ENCODE peak calls at places on chromosomes 16 and 17, in six cellular contexts. K, T, Z, V, G and H are unnamed samples.

GRCh38 chr17:73223626-73224616 is 31.1 kb downstream of the COG1 start:
- DNase-seq in K (no peak), T (no peak), Z (no peak), V (no peak), G (no peak), H (no peak)

GRCh38 chr16:55239723-55240122 is 84.3 kb upstream of the IRX6 start:
- DNase-seq in K (peak; percentile 64), T (no peak), Z (no peak), V (no peak), G (no peak), H (no peak)

GRCh38 chr16:19502395-19503131 is 19.3 kb downstream of the GDE1 start:
- DNase-seq in K (peak; percentile 92), T (peak; percentile 85), Z (peak; percentile 41), V (peak; percentile 51), G (peak; percentile 3), H (peak; percentile 34)

GRCh38 chr17:77924757-77925336 is 33.7 kb upstream of the TNRC6C start:
- DNase-seq in K (no peak), T (peak; percentile 58), Z (no peak), V (no peak), G (no peak), H (no peak)

GRCh38 chr16:67161595-67162058 is 1.9 kb downstream of the FBXL8 start:
- DNase-seq in K (no peak), T (no peak), Z (no peak), V (no peak), G (no peak), H (no peak)

GRCh38 chr16:15682105-15682570 is 32.1 kb downstream of the NDE1 start:
- DNase-seq in K (no peak), T (peak; percentile 26), Z (peak; percentile 43), V (peak; percentile 19), G (no peak), H (no peak)

GRCh38 chr16:74896389-74897370 is 88.2 kb downstream of the WDR59 start:
- DNase-seq in K (no peak), T (no peak), Z (no peak), V (no peak), G (no peak), H (no peak)

GRCh38 chr17:79090503-79091372 is 16.1 kb downstream of the ENGASE start:
- DNase-seq in K (no peak), T (no peak), Z (no peak), V (no peak), G (no peak), H (no peak)

GRCh38 chr17:38676706-38677504 is 2.1 kb upstream of the EPOP start:
- DNase-seq in K (peak; percentile 96), T (peak; percentile 83), Z (peak; percentile 75), V (peak; percentile 80), G (peak; percentile 32), H (peak; percentile 68)

GRCh38 chr16:85433477-85433876 is 179.6 kb upstream of the GSE1 start:
- DNase-seq in K (no peak), T (no peak), Z (no peak), V (no peak), G (no peak), H (no peak)

GRCh38 chr16:68432701-68433100 is 15.6 kb downstream of the SMPD3 start:
- DNase-seq in K (no peak), T (no peak), Z (no peak), V (no peak), G (no peak), H (no peak)

GRCh38 chr16:80071964-80072363 is 468.8 kb upstream of the DYNLRB2 start:
- DNase-seq in K (no peak), T (no peak), Z (no peak), V (no peak), G (no peak), H (no peak)

GRCh38 chr16:89847930-89848297 is 19.6 kb downstream of the SPIRE2 start:
- DNase-seq in K (no peak), T (no peak), Z (no peak), V (no peak), G (no peak), H (no peak)

GRCh38 chr17:56890390-56890789 is 23.5 kb downstream of the TRIM25 start:
- DNase-seq in K (no peak), T (no peak), Z (no peak), V (no peak), G (no peak), H (no peak)

GRCh38 chr17:81491761-81492160 is 20.8 kb downstream of the ACTG1 start:
- DNase-seq in K (no peak), T (no peak), Z (no peak), V (no peak), G (no peak), H (no peak)

GRCh38 chr17:50908860-50909764 is 43.0 kb upstream of the TOB1 start:
- DNase-seq in K (no peak), T (peak; percentile 55), Z (no peak), V (peak; percentile 76), G (no peak), H (no peak)

GRCh38 chr16:83994087-83994486 is 26.0 kb downstream of the NECAB2 start:
- DNase-seq in K (no peak), T (no peak), Z (no peak), V (no peak), G (no peak), H (no peak)

GRCh38 chr16:68284847-68285246 is 20.5 kb downstream of the SLC7A6 start:
- DNase-seq in K (no peak), T (no peak), Z (no peak), V (no peak), G (no peak), H (peak; percentile 42)

GRCh38 chr17:40417258-40417608 is 463 bp downstream of the TOP2A start:
- DNase-seq in K (no peak), T (peak; percentile 71), Z (no peak), V (no peak), G (no peak), H (no peak)

GRCh38 chr16:23424292-23424958 is 28.6 kb downstream of the COG7 start:
- DNase-seq in K (no peak), T (no peak), Z (no peak), V (no peak), G (no peak), H (no peak)

GRCh38 chr17:73293480-73293911 is 18.3 kb downstream of the CDC42EP4 start:
- DNase-seq in K (no peak), T (no peak), Z (no peak), V (no peak), G (no peak), H (no peak)

GRCh38 chr16:66486773-66487579 is 59.9 kb downstream of the BEAN1 start:
- DNase-seq in K (no peak), T (no peak), Z (no peak), V (no peak), G (no peak), H (peak; percentile 13)

GRCh38 chr16:56192971-56193936 is 2.0 kb downstream of the GNAO1 start:
- DNase-seq in K (no peak), T (peak; percentile 51), Z (no peak), V (no peak), G (no peak), H (no peak)

GRCh38 chr16:5412721-5413120 is 315.1 kb upstream of the EEF2KMT start:
- DNase-seq in K (no peak), T (peak; percentile 72), Z (no peak), V (no peak), G (no peak), H (no peak)

GRCh38 chr17:30921544-30922196 is at the start of gene ADAP2:
- DNase-seq in K (no peak), T (peak; percentile 76), Z (no peak), V (no peak), G (no peak), H (peak; percentile 53)

GRCh38 chr17:19805006-19805405 is 56.9 kb upstream of the ALDH3A1 start:
- DNase-seq in K (no peak), T (no peak), Z (no peak), V (no peak), G (no peak), H (no peak)

GRCh38 chr17:78227455-78227916 is 3.9 kb upstream of the TMEM235 start:
- DNase-seq in K (no peak), T (peak; percentile 42), Z (no peak), V (no peak), G (no peak), H (no peak)

GRCh38 chr17:9402590-9403199 is 172.9 kb downstream of the STX8 start:
- DNase-seq in K (no peak), T (peak; percentile 39), Z (no peak), V (peak; percentile 31), G (no peak), H (no peak)

GRCh38 chr16:84478172-84478948 is 26.1 kb downstream of the MEAK7 start:
- DNase-seq in K (no peak), T (no peak), Z (no peak), V (no peak), G (no peak), H (no peak)

GRCh38 chr17:17026163-17026562 is 16.1 kb upstream of the MPRIP start:
- DNase-seq in K (no peak), T (no peak), Z (no peak), V (no peak), G (no peak), H (no peak)

GRCh38 chr16:90031931-90032663 is 12.8 kb upstream of the DBNDD1 start:
- DNase-seq in K (no peak), T (no peak), Z (no peak), V (no peak), G (no peak), H (no peak)